ENCODE peak calls at places on chromosomes 12 and 14, in seven cellular contexts. P is GM12878, A is HCT116, W is H1, C is HepG2, I is SK-N-SH, Y is K562. Z is an unnamed sample.
A peak's percentile ranks its signal among the peaks of the same experiment; 100 is the strongest.

GRCh38 chr14:75249251-75249957 is 29.2 kb upstream of the FOS start:
- DNase-seq in I (no peak), P (peak; percentile 94), Y (no peak), C (no peak), A (no peak), W (no peak), Z (no peak)

GRCh38 chr14:29749327-29749726 is 178.3 kb downstream of the PRKD1 start:
- DNase-seq in P (no peak), A (no peak), I (no peak), Y (no peak), W (no peak), C (no peak), Z (no peak)

GRCh38 chr12:116916714-116917114 is 6.0 kb downstream of the FBXW8 start:
- DNase-seq in I (no peak), Y (peak; percentile 65), P (peak; percentile 51), W (no peak), A (peak; percentile 86), C (peak; percentile 95), Z (no peak)

GRCh38 chr12:2397356-2398045 is 344.7 kb downstream of the CACNA1C start:
- DNase-seq in C (peak; percentile 11), P (no peak), Y (no peak), I (no peak), W (no peak), A (peak; percentile 26), Z (no peak)

GRCh38 chr14:48398675-48399282 is 723.4 kb upstream of the MDGA2 start:
- DNase-seq in C (peak; percentile 16), A (peak; percentile 33), P (no peak), I (peak; percentile 16), Y (peak; percentile 6), W (no peak), Z (peak; percentile 10)

GRCh38 chr14:34548472-34548981 is 9.0 kb upstream of the EAPP start:
- DNase-seq in I (no peak), P (no peak), W (no peak), C (no peak), A (no peak), Y (no peak), Z (no peak)

GRCh38 chr12:110107369-110108281 is 16.5 kb upstream of the IFT81 start:
- DNase-seq in I (no peak), C (peak; percentile 73), Y (no peak), W (no peak), P (no peak), A (no peak), Z (no peak)

GRCh38 chr12:6347367-6348338 is 5.8 kb upstream of the TNFRSF1A start:
- DNase-seq in W (no peak), I (no peak), P (no peak), Y (no peak), A (no peak), C (no peak), Z (no peak)

GRCh38 chr12:119666226-119666808 is 1.6 kb upstream of the PRKAB1 start:
- DNase-seq in W (no peak), A (no peak), C (no peak), Y (no peak), P (no peak), I (no peak), Z (no peak)

GRCh38 chr14:58200480-58200841 is 512 bp downstream of the ACTR10 start:
- DNase-seq in W (no peak), P (no peak), Y (no peak), A (no peak), C (no peak), I (no peak), Z (no peak)

GRCh38 chr12:127113945-127114344 is 1153.0 kb upstream of the TMEM132C start:
- DNase-seq in W (no peak), Y (no peak), A (no peak), P (no peak), C (no peak), I (no peak), Z (no peak)

GRCh38 chr14:100656996-100657395 is 69.7 kb upstream of the DLK1 start:
- DNase-seq in C (no peak), A (no peak), I (no peak), P (no peak), Y (no peak), W (no peak), Z (no peak)

GRCh38 chr12:4763549-4763948 is 43.3 kb downstream of the GALNT8 start:
- DNase-seq in Y (peak; percentile 54), A (peak; percentile 45), P (no peak), W (peak; percentile 79), I (peak; percentile 38), C (peak; percentile 32), Z (no peak)

GRCh38 chr12:42135264-42135814 is 9.3 kb downstream of the GXYLT1 start:
- DNase-seq in W (no peak), C (no peak), A (no peak), P (no peak), I (no peak), Y (no peak), Z (no peak)

GRCh38 chr12:67790660-67791059 is 142.1 kb downstream of the DYRK2 start:
- DNase-seq in C (no peak), W (no peak), A (no peak), P (no peak), I (no peak), Y (no peak), Z (no peak)

GRCh38 chr14:70118064-70118463 is 70.7 kb downstream of the SLC8A3 start:
- DNase-seq in A (no peak), I (no peak), W (no peak), Y (no peak), C (no peak), P (no peak), Z (no peak)

GRCh38 chr14:92471919-92472318 is 41.7 kb upstream of the RIN3 start:
- DNase-seq in I (no peak), Y (no peak), W (peak; percentile 47), P (no peak), A (peak; percentile 62), C (peak; percentile 73), Z (no peak)

GRCh38 chr12:52209321-52209720 is 17.5 kb upstream of the KRT80 start:
- DNase-seq in A (no peak), P (no peak), I (no peak), W (no peak), C (no peak), Y (no peak), Z (no peak)

GRCh38 chr12:52208424-52209165 is 16.8 kb upstream of the KRT80 start:
- DNase-seq in A (no peak), I (no peak), P (no peak), W (no peak), Y (no peak), C (no peak), Z (no peak)

GRCh38 chr12:52211716-52212585 is 20.1 kb upstream of the KRT80 start:
- DNase-seq in Y (no peak), A (no peak), P (no peak), W (no peak), C (no peak), I (no peak), Z (no peak)

GRCh38 chr12:52210925-52211650 is 19.3 kb upstream of the KRT80 start:
- DNase-seq in C (no peak), P (no peak), W (no peak), I (no peak), A (no peak), Y (no peak), Z (no peak)

DNA sequence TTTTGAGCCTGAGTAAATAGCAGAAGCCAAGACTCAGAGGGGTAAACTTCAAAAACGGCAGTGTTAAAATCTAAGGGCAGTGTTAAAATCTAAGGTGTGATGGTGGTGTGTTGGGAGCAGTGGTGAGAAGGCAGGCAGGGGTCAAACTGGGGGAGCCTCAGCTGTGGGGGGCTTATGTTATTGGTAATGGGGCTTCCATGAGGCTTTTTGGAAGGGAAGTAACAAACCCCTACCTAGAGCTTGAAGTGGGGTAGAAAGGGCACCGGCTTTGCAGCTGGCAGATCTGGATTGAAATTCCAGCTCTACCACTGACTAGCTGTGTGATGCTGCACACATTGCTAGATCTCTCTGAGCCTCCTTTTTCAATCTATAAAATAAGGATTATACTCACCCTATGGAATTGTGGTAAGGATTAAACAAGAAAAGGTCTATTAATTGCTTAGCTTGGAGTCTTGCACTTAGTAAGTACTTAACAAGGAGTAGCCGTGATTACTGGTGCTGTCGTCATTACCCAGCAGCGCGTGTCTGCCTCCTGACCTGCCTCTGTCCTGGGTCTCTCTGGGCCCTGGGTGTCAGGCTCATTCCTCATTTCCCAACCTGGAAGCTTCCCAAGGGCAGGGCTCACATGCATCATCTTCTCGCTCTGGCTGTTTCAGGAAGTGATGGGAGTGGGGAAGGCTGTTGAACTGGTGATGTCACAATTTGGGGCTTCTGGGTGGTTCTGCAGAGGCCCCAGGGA is 18.5 kb upstream of the KRT80 start:
- DNase-seq in I (no peak), Y (no peak), C (no peak), P (no peak), W (no peak), A (no peak), Z (no peak)
- TF ChIP-seq SIN3A in I (no peak), Y (no peak), C (no peak), P (no peak), W (no peak), A (no peak), Z (no peak)

GRCh38 chr14:89540830-89541470 is 123.9 kb upstream of the FOXN3 start:
- DNase-seq in P (no peak), I (no peak), Y (no peak), C (no peak), A (no peak), W (no peak), Z (no peak)
- TF ChIP-seq SIN3A in P (no peak), I (no peak), Y (no peak), C (no peak), A (no peak), W (no peak), Z (no peak)

GRCh38 chr14:76939015-76939742 is 89.3 kb downstream of the IRF2BPL start:
- DNase-seq in Y (no peak), C (no peak), P (no peak), W (no peak), I (no peak), A (no peak), Z (no peak)

GRCh38 chr14:76936483-76936882 is 92.0 kb downstream of the IRF2BPL start:
- DNase-seq in W (no peak), P (no peak), Y (no peak), A (no peak), C (no peak), I (no peak), Z (no peak)

GRCh38 chr14:76940057-76940456 is 88.5 kb downstream of the IRF2BPL start:
- DNase-seq in Y (no peak), C (no peak), P (no peak), I (no peak), W (no peak), A (no peak), Z (no peak)

GRCh38 chr14:76938092-76938500 is 90.4 kb downstream of the IRF2BPL start:
- DNase-seq in I (no peak), C (no peak), W (no peak), Y (no peak), A (no peak), P (no peak), Z (no peak)

GRCh38 chr14:76937181-76938091 is 91.1 kb downstream of the IRF2BPL start:
- DNase-seq in A (no peak), I (peak; percentile 93), P (no peak), W (no peak), Y (peak; percentile 28), C (no peak), Z (no peak)
- TF ChIP-seq SIN3A in A (no peak), I (no peak), P (no peak), W (no peak), Y (no peak), C (no peak), Z (no peak)

DNA sequence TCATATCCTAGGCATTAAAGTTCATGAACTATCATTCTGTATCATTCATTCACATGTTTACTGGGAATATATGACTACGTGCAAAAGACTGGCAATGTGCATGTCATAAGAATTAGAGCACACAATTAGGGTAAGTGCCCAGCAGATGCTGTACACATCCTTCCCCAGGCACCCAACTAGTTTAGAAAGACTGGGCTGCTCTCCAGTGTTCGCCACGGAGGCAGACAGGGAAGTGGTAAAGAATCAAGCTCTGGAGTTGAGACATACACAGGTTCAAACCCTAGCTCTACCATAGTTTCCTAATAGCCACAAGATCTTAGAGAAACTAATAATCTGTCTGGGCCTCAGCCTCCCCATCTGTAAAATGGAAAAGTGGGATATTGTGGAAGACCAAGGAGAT is 6.8 kb downstream of the TMCC3 start:
- DNase-seq in A (no peak), W (no peak), I (no peak), C (no peak), Y (no peak), P (no peak), Z (no peak)
- TF ChIP-seq SIN3A in A (no peak), W (no peak), I (no peak), C (no peak), Y (no peak), P (no peak), Z (no peak)